ENCODE peak calls at places on chromosomes 11 and 22, in ten cellular contexts. X, G, U, L, Y, E, D, J, M and H are unnamed samples.
A peak's percentile ranks its signal among the peaks of the same experiment; 100 is the strongest.

GRCh38 chr11:14386895-14387480 is 28.0 kb upstream of the RRAS2 start:
- DNase-seq in L (peak; percentile 25), J (peak; percentile 89), G (no peak), X (no peak), U (peak; percentile 90), D (peak; percentile 37), E (no peak), Y (no peak), M (no peak), H (no peak)

GRCh38 chr11:108752297-108752751 is 87.5 kb downstream of the DDX10 start:
- DNase-seq in D (no peak), Y (no peak), G (no peak), X (no peak), U (no peak), J (no peak), M (no peak), E (no peak), L (no peak), H (no peak)

GRCh38 chr11:94544832-94545640 is 1.3 kb downstream of the FUT4 start:
- DNase-seq in M (no peak), J (no peak), U (peak; percentile 51), D (no peak), G (peak; percentile 31), L (peak; percentile 53), E (peak; percentile 58), X (no peak), Y (no peak), H (no peak)

GRCh38 chr22:44622147-44622427 is 79.9 kb upstream of the PRR5 start:
- DNase-seq in U (no peak), L (no peak), G (no peak), D (no peak), X (no peak), E (no peak), J (no peak), Y (no peak), M (no peak), H (no peak)

GRCh38 chr22:23743303-23743705 is 7.6 kb downstream of the ZNF70 start:
- DNase-seq in G (no peak), J (no peak), L (peak; percentile 76), D (no peak), X (no peak), Y (no peak), U (no peak), E (no peak), M (peak; percentile 61), H (no peak)

GRCh38 chr22:21755855-21756284 is 20.3 kb upstream of the YPEL1 start:
- DNase-seq in U (no peak), J (peak; percentile 90), D (no peak), M (no peak), X (no peak), L (no peak), Y (no peak), E (no peak), G (no peak), H (no peak)

GRCh38 chr11:43268786-43269185 is 43.0 kb upstream of the API5 start:
- DNase-seq in Y (no peak), G (no peak), L (no peak), M (no peak), X (no peak), J (no peak), U (peak; percentile 25), E (no peak), D (no peak), H (no peak)

GRCh38 chr11:103700605-103701004 is 335.8 kb upstream of the DDI1 start:
- DNase-seq in E (no peak), M (no peak), Y (no peak), X (no peak), G (peak; percentile 34), J (peak; percentile 79), U (no peak), L (no peak), D (no peak), H (no peak)

GRCh38 chr11:111983187-111983986 is 41.8 kb upstream of the DLAT start:
- DNase-seq in D (peak; percentile 81), G (no peak), E (peak; percentile 78), U (peak; percentile 96), Y (no peak), J (peak; percentile 72), M (no peak), L (no peak), X (no peak), H (no peak)

GRCh38 chr11:2725367-2726300 is 25.8 kb upstream of the KCNQ1OT1 start:
- DNase-seq in M (no peak), D (no peak), E (peak; percentile 39), Y (no peak), X (no peak), G (peak; percentile 26), J (peak; percentile 26), U (no peak), L (peak; percentile 85), H (no peak)

GRCh38 chr22:21589415-21589814 is 21.9 kb downstream of the UBE2L3 start:
- DNase-seq in D (no peak), M (no peak), E (no peak), L (no peak), Y (no peak), X (no peak), J (no peak), U (no peak), G (no peak), H (no peak)

GRCh38 chr11:95419915-95420314 is 188.9 kb upstream of the SESN3 start:
- DNase-seq in M (no peak), E (no peak), D (no peak), X (no peak), G (no peak), L (no peak), J (peak; percentile 67), Y (no peak), U (no peak), H (no peak)

GRCh38 chr11:34318111-34319037 is 39.4 kb downstream of the ABTB2 start:
- DNase-seq in X (no peak), L (no peak), G (no peak), M (no peak), E (no peak), J (peak; percentile 58), U (no peak), D (no peak), Y (no peak), H (no peak)

GRCh38 chr11:70744396-70745185 is 346.3 kb downstream of the CTTN start:
- DNase-seq in X (no peak), D (no peak), M (no peak), L (no peak), U (no peak), Y (no peak), J (no peak), E (no peak), G (no peak), H (no peak)

GRCh38 chr11:29306527-29306926 is 710.3 kb downstream of the KCNA4 start:
- DNase-seq in X (no peak), J (peak; percentile 94), M (no peak), U (no peak), E (no peak), D (no peak), G (no peak), L (no peak), Y (no peak), H (no peak)

GRCh38 chr11:26442131-26442530 is 110.2 kb downstream of the ANO3 start:
- DNase-seq in D (no peak), L (no peak), Y (no peak), E (no peak), U (no peak), J (peak; percentile 17), M (no peak), X (no peak), G (no peak), H (no peak)

GRCh38 chr11:26443617-26444016 is 111.7 kb downstream of the ANO3 start:
- DNase-seq in G (no peak), E (no peak), Y (no peak), U (no peak), X (no peak), J (no peak), L (no peak), M (no peak), D (no peak), H (no peak)

GRCh38 chr11:26439854-26440253 is 107.9 kb downstream of the ANO3 start:
- DNase-seq in U (no peak), M (no peak), L (no peak), G (no peak), D (no peak), J (no peak), X (no peak), E (no peak), Y (no peak), H (no peak)
- H3K27ac ChIP-seq in U (no peak overlapping the region), M (no peak overlapping the region), L (no peak overlapping the region), G (no peak overlapping the region), D (no peak overlapping the region), J (no peak overlapping the region), X (no peak overlapping the region), E (no peak overlapping the region), Y (no peak overlapping the region), H (no peak overlapping the region)

GRCh38 chr22:19719055-19719482 is 4.3 kb upstream of the GP1BB start:
- DNase-seq in Y (no peak), J (no peak), M (no peak), U (no peak), D (peak; percentile 72), L (peak; percentile 75), E (no peak), X (no peak), G (no peak), H (no peak)

GRCh38 chr22:19719488-19720021 is 3.8 kb upstream of the GP1BB start:
- DNase-seq in U (no peak), G (no peak), M (no peak), E (no peak), J (no peak), L (peak; percentile 41), D (no peak), Y (no peak), X (no peak), H (no peak)

GRCh38 chr22:19717691-19718254 is 3.5 kb downstream of the SEPTIN5 start:
- DNase-seq in M (peak; percentile 43), G (peak; percentile 64), L (peak; percentile 88), X (peak; percentile 75), E (peak; percentile 80), Y (no peak), D (peak; percentile 82), U (peak; percentile 63), J (peak; percentile 52), H (no peak)

GRCh38 chr22:19717181-19717580 is 2.9 kb downstream of the SEPTIN5 start:
- DNase-seq in M (no peak), Y (no peak), L (peak; percentile 45), G (no peak), X (no peak), U (no peak), D (no peak), E (no peak), J (no peak), H (no peak)

GRCh38 chr22:19718255-19719054 is 4.2 kb downstream of the SEPTIN5 start:
- DNase-seq in U (no peak), X (no peak), D (no peak), L (no peak), E (no peak), Y (no peak), M (no peak), G (no peak), J (no peak), H (no peak)
- TF ChIP-seq CTCF in U (no peak), X (peak; percentile 18), D (no peak), L (no peak), E (peak; percentile 5), Y (no peak), M (no peak), G (no peak), J (no peak), H (no peak)

GRCh38 chr22:49966041-49966715 is 5.6 kb downstream of the PIM3 start:
- DNase-seq in D (no peak), L (no peak), E (peak; percentile 43), G (peak; percentile 18), X (peak; percentile 21), U (no peak), J (no peak), M (no peak), Y (peak; percentile 1), H (no peak)
- H3K4me3 ChIP-seq in D (no peak overlapping the region), L (no peak overlapping the region), E (no peak overlapping the region), G (no peak overlapping the region), X (no peak overlapping the region), U (no peak overlapping the region), J (no peak overlapping the region), M (peak overlapping the region; percentile 45), Y (no peak overlapping the region), H (no peak overlapping the region)

GRCh38 chr11:64283092-64283491 is 1.4 kb downstream of the BAD start:
- DNase-seq in U (no peak), L (no peak), Y (no peak), J (no peak), D (no peak), M (no peak), G (no peak), X (no peak), E (no peak), H (no peak)
- H3K27ac ChIP-seq in U (no peak overlapping the region), L (no peak overlapping the region), Y (no peak overlapping the region), J (no peak overlapping the region), D (no peak overlapping the region), M (no peak overlapping the region), G (no peak overlapping the region), X (no peak overlapping the region), E (no peak overlapping the region), H (peak overlapping the region; percentile 96)